ENCODE peak calls at places on chromosome X, in five cellular contexts. R is GM12892, Q is HL-60, J is GM12891, F is breast epithelium. O is an unnamed sample.

GRCh38 chrX:68945603-68946228 is 116.9 kb downstream of the EFNB1 start:
- DNase-seq in R (no peak), F (no peak), J (no peak), Q (no peak), O (peak; percentile 12)

GRCh38 chrX:64204701-64205440 is 637 bp downstream of the AMER1 start:
- DNase-seq in Q (peak; percentile 15), F (peak; percentile 18), J (peak; percentile 35), R (peak; percentile 41), O (no peak)

GRCh38 chrX:18701621-18702361 is 5.7 kb upstream of the PPEF1 start:
- DNase-seq in R (no peak), F (no peak), J (no peak), Q (no peak), O (peak; percentile 13)

GRCh38 chrX:9847071-9847470 is 60.8 kb downstream of the SHROOM2 start:
- DNase-seq in J (no peak), Q (no peak), R (no peak), F (no peak), O (no peak)

GRCh38 chrX:106300239-106300638 is 132.1 kb downstream of the PWWP3B start:
- DNase-seq in J (no peak), Q (no peak), F (no peak), R (no peak), O (no peak)

GRCh38 chrX:9884031-9884779 is 83.0 kb upstream of the CLDN34 start:
- DNase-seq in R (no peak), J (no peak), F (no peak), Q (no peak), O (no peak)

GRCh38 chrX:32480019-32480418 is 731.3 kb downstream of the DMD start:
- DNase-seq in F (no peak), J (no peak), Q (no peak), R (no peak), O (no peak)

GRCh38 chrX:119181491-119181890 is 53.9 kb upstream of the KIAA1210 start:
- DNase-seq in R (no peak), J (no peak), F (no peak), Q (no peak), O (peak; percentile 32)

GRCh38 chrX:77572322-77572721 is 125.1 kb downstream of the FGF16 start:
- DNase-seq in Q (no peak), J (no peak), R (no peak), F (no peak), O (no peak)

GRCh38 chrX:119008122-119008744 is 33.8 kb downstream of the LONRF3 start:
- DNase-seq in Q (peak; percentile 13), F (no peak), J (no peak), R (peak; percentile 23), O (peak; percentile 21)

GRCh38 chrX:109830704-109831206 is 97.7 kb upstream of the ACSL4 start:
- DNase-seq in Q (peak; percentile 17), J (no peak), F (no peak), R (no peak), O (no peak)

GRCh38 chrX:13764765-13765164 is 30.2 kb downstream of the OFD1 start:
- DNase-seq in F (no peak), R (no peak), J (no peak), Q (no peak), O (no peak)

GRCh38 chrX:105894721-105895120 is 72.4 kb downstream of the NRK start:
- DNase-seq in F (no peak), Q (no peak), R (no peak), J (no peak), O (no peak)

GRCh38 chrX:153928846-153929245 is 2.8 kb upstream of the ARHGAP4 start:
- DNase-seq in J (no peak), F (no peak), R (no peak), Q (no peak), O (no peak)

GRCh38 chrX:35115205-35115604 is 172.6 kb downstream of the FAM47B start:
- DNase-seq in Q (no peak), F (no peak), R (no peak), J (no peak), O (no peak)

GRCh38 chrX:151801980-151802379 is 67.4 kb downstream of the CNGA2 start:
- DNase-seq in F (no peak), R (no peak), Q (no peak), J (no peak), O (no peak)

GRCh38 chrX:155766321-155766720 is 114.8 kb upstream of the VAMP7 start:
- DNase-seq in F (no peak), J (no peak), Q (no peak), R (no peak), O (no peak)

GRCh38 chrX:41010188-41010846 is 74.9 kb upstream of the USP9X start:
- DNase-seq in F (peak; percentile 70), J (peak; percentile 27), Q (peak; percentile 78), R (peak; percentile 23), O (peak; percentile 76)
- TF ChIP-seq POLR2AphosphoS5 in F (peak; percentile 66), J (no peak), Q (peak; percentile 25), R (no peak), O (peak; percentile 21)

GRCh38 chrX:72238721-72239475 is at the start of gene ERCC6L:
- DNase-seq in F (peak; percentile 69), J (peak; percentile 79), R (peak; percentile 83), Q (peak; percentile 85), O (peak; percentile 84)
- TF ChIP-seq POLR2AphosphoS5 in F (peak; percentile 36), J (peak; percentile 23), R (peak; percentile 61), Q (peak; percentile 57), O (peak; percentile 17)

GRCh38 chrX:67338262-67338661 is 205.6 kb upstream of the AR start:
- DNase-seq in Q (no peak), R (no peak), J (no peak), F (no peak), O (no peak)
- TF ChIP-seq POLR2AphosphoS5 in Q (no peak), R (no peak), J (no peak), F (no peak), O (no peak)

GRCh38 chrX:134685662-134686061 is 27.4 kb upstream of the PLAC1 start:
- DNase-seq in J (no peak), Q (no peak), F (no peak), R (no peak), O (no peak)
- TF ChIP-seq POLR2AphosphoS5 in J (no peak), Q (no peak), F (no peak), R (no peak), O (no peak)

DNA sequence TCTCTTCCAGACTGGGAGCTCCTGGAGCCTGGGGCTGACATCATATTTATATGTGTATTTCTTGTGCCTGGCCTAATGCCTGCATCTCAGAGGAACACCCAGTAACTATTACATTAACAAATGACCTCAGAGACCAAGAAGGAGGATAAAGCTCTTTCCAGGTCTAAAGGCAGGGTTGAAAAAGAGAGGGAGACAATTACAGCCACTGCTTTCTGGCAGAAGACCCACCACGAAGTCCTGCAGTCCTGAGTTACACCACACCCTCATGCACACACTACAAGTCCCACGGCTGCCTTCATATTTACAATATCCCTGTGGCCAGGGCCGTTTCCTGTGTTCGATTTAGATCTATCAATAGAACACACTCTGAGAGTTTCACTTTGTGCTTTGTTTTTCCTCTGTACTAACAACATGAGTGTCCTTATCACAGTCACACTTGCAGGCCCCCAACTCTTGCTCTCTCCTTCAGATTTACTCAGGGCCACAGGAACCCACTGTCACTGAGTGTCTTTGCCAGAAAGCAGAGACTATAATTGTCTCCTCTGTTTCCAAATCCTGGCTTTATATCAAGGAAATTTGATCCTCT is 535.5 kb downstream of the MID1IP1 start:
- DNase-seq in J (no peak), Q (no peak), F (no peak), R (no peak), O (peak; percentile 23)
- TF ChIP-seq POLR2AphosphoS5 in J (no peak), Q (no peak), F (no peak), R (no peak), O (no peak)

GRCh38 chrX:47648376-47648775 is 2.0 kb downstream of the ELK1 start:
- DNase-seq in R (no peak), J (no peak), Q (no peak), F (no peak), O (no peak)

GRCh38 chrX:47649781-47650163 is 591 bp downstream of the ELK1 start:
- DNase-seq in J (no peak), Q (no peak), R (no peak), F (no peak), O (no peak)

GRCh38 chrX:47649302-47649701 is 1.1 kb downstream of the ELK1 start:
- DNase-seq in R (no peak), Q (no peak), F (no peak), J (no peak), O (no peak)

GRCh38 chrX:47651043-47651905 is 911 bp upstream of the ELK1 start:
- DNase-seq in F (no peak), Q (no peak), R (no peak), J (no peak), O (no peak)

DNA sequence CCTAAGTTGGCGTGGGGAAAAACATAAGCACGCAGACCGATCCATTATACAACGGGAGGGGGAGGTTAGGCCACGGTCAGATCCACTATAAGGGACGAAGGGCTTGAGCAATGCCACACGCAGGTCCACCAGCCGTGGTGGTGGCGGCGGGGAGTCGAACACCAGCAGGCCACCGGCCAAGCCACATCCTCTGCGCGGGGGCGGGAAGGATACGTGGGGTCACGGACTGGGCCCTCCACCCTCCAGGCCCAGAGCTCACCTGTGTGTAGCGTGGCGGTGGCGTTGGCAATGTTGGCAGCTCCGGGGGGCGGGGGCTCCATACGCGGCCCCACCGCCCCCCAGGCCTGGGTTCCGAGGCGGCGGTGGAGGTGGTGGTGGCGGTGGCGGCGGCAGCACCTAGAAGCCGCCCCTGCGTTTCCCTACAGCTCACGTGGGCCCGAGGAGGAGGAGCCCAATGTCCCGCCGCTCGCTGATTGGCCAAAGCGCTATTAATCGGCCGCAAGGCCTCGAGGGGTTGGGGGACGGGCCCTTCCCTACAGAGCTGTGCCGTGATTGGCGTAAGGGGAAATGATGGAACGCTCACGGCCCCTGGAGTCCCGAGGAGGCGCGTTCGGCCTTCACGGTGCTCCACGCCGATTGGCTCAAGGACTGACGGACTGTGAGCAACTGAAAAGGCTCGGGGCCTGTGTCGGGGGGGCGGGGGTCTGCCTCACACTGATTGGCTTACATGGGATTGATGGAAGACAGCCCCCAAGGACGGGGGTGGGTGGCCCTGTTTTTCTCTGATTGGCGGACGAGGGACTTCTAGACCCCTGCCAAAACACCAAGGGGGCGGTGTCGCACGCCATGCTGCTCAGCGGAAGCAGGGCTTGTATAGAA is at the start of gene ELK1:
- DNase-seq in Q (peak; percentile 92), F (peak; percentile 97), J (peak; percentile 74), R (peak; percentile 81), O (peak; percentile 94)
- TF ChIP-seq POLR2AphosphoS5 in Q (peak; percentile 27), F (peak; percentile 55), J (peak; percentile 70), R (no peak), O (peak; percentile 64)

GRCh38 chrX:150508461-150509367 is 59.7 kb upstream of the MTM1 start:
- DNase-seq in R (no peak), F (peak; percentile 23), Q (no peak), J (no peak), O (peak; percentile 19)

GRCh38 chrX:150507251-150507856 is 61.1 kb upstream of the MTM1 start:
- DNase-seq in Q (no peak), R (no peak), J (no peak), F (no peak), O (peak; percentile 32)

GRCh38 chrX:150509703-150510102 is 58.7 kb upstream of the MTM1 start:
- DNase-seq in Q (no peak), R (no peak), F (no peak), J (no peak), O (no peak)

GRCh38 chrX:150506486-150506885 is 61.9 kb upstream of the MTM1 start:
- DNase-seq in F (no peak), Q (no peak), J (no peak), R (no peak), O (no peak)

GRCh38 chrX:150508018-150508417 is 60.4 kb upstream of the MTM1 start:
- DNase-seq in R (no peak), F (no peak), Q (no peak), J (no peak), O (no peak)
- TF ChIP-seq POLR2AphosphoS5 in R (no peak), F (no peak), Q (no peak), J (no peak), O (no peak)

O was measured in transverse colon.